ENCODE peak calls at places on chromosomes 16 and 17, in seven cellular contexts. U is IMR-90; X is effector CD4-positive, alpha-beta T cell; D is GM20000; L is endothelial cell; T is stimulated activated CD8-positive, alpha-beta memory T cell treated with anti-CD3 and anti-CD28 coated beads, Interleukin-12 subunit alpha, Interleukin-12 subunit beta, amount 100 ng/mL, for 4 hours; F is prostate gland. V is an unnamed sample.

GRCh38 chr16:82092711-82093110 is 57.7 kb downstream of the HSD17B2 start:
- DNase-seq in U (peak; percentile 4), X (no peak), D (no peak), L (no peak), T (no peak), F (no peak), V (no peak)

GRCh38 chr17:41067281-41067680 is 1.6 kb upstream of the KRTAP2-4 start:
- DNase-seq in U (peak; percentile 73), X (no peak), D (no peak), L (no peak), T (no peak), F (no peak), V (no peak)

GRCh38 chr16:84514874-84515835 is 10.7 kb upstream of the MEAK7 start:
- DNase-seq in U (no peak), X (peak; percentile 74), D (peak; percentile 85), L (no peak), T (peak; percentile 63), F (no peak), V (no peak)

GRCh38 chr17:2179615-2180295 is 123.8 kb downstream of the SMG6 start:
- DNase-seq in U (peak; percentile 98), X (no peak), D (no peak), L (no peak), T (no peak), F (peak; percentile 51), V (peak; percentile 92)

GRCh38 chr16:81778861-81779539 is at the start of gene PLCG2:
- DNase-seq in U (no peak), X (peak; percentile 23), D (peak; percentile 96), L (peak; percentile 76), T (peak; percentile 69), F (peak; percentile 74), V (peak; percentile 25)

GRCh38 chr17:4710693-4711634 is 532 bp downstream of the ARRB2 start:
- DNase-seq in U (no peak), X (peak; percentile 32), D (peak; percentile 44), L (no peak), T (peak; percentile 28), F (no peak), V (no peak)

GRCh38 chr16:4314532-4315184 is 1.2 kb upstream of the GLIS2 start:
- DNase-seq in U (peak; percentile 56), X (no peak), D (no peak), L (no peak), T (no peak), F (no peak), V (peak; percentile 75)

GRCh38 chr16:1194665-1195392 is 30.2 kb downstream of the TPSG1 start:
- DNase-seq in U (no peak), X (no peak), D (peak; percentile 76), L (peak; percentile 51), T (no peak), F (no peak), V (no peak)

GRCh38 chr17:49994085-49995054 is 654 bp downstream of the DLX3 start:
- DNase-seq in U (no peak), X (no peak), D (no peak), L (no peak), T (no peak), F (no peak), V (no peak)

GRCh38 chr16:1416521-1416941 is 2.0 kb upstream of the UNKL start:
- DNase-seq in U (no peak), X (no peak), D (no peak), L (no peak), T (no peak), F (no peak), V (no peak)

GRCh38 chr16:2224183-2224486 is 744 bp downstream of the E4F1 start:
- DNase-seq in U (peak; percentile 42), X (no peak), D (no peak), L (no peak), T (no peak), F (no peak), V (no peak)

GRCh38 chr17:45672301-45672700 is 111.8 kb upstream of the CRHR1 start:
- DNase-seq in U (no peak), X (no peak), D (no peak), L (no peak), T (no peak), F (no peak), V (no peak)

GRCh38 chr16:83802135-83802534 is 5.6 kb upstream of the HSBP1 start:
- DNase-seq in U (peak; percentile 81), X (no peak), D (no peak), L (no peak), T (no peak), F (peak; percentile 69), V (peak; percentile 89)

GRCh38 chr17:77419095-77419494 is 278.3 kb downstream of the SEC14L1 start:
- DNase-seq in U (no peak), X (no peak), D (no peak), L (no peak), T (no peak), F (no peak), V (no peak)

GRCh38 chr16:75260856-75261589 is 9.6 kb upstream of the BCAR1 start:
- DNase-seq in U (no peak), X (no peak), D (no peak), L (no peak), T (no peak), F (no peak), V (no peak)

GRCh38 chr16:89410794-89411309 is 79.5 kb downstream of the ANKRD11 start:
- DNase-seq in U (peak; percentile 86), X (no peak), D (no peak), L (no peak), T (no peak), F (peak; percentile 91), V (peak; percentile 53)

GRCh38 chr17:69061901-69062556 is 1.3 kb upstream of the ABCA9 start:
- DNase-seq in U (no peak), X (no peak), D (no peak), L (no peak), T (no peak), F (no peak), V (no peak)

GRCh38 chr16:78291642-78292041 is 192.2 kb downstream of the WWOX start:
- DNase-seq in U (no peak), X (no peak), D (no peak), L (no peak), T (no peak), F (no peak), V (no peak)

GRCh38 chr17:80252871-80253270 is 7.8 kb upstream of the RNF213 start:
- DNase-seq in U (no peak), X (peak; percentile 80), D (peak; percentile 82), L (peak; percentile 64), T (peak; percentile 77), F (peak; percentile 71), V (no peak)

GRCh38 chr17:66373944-66374817 is 71.8 kb downstream of the PRKCA start:
- DNase-seq in U (no peak), X (peak; percentile 39), D (no peak), L (no peak), T (peak; percentile 7), F (no peak), V (peak; percentile 66)

GRCh38 chr16:58426095-58426494 is 33.8 kb downstream of the GINS3 start:
- DNase-seq in U (no peak), X (no peak), D (peak; percentile 45), L (no peak), T (peak; percentile 3), F (no peak), V (no peak)

GRCh38 chr17:69188064-69188463 is 40.6 kb downstream of the ABCA10 start:
- DNase-seq in U (no peak), X (no peak), D (no peak), L (no peak), T (no peak), F (no peak), V (no peak)

GRCh38 chr16:1645914-1646525 is 32.1 kb upstream of the JPT2 start:
- DNase-seq in U (peak; percentile 47), X (no peak), D (no peak), L (no peak), T (peak; percentile 13), F (peak; percentile 77), V (peak; percentile 73)

V was measured in mesenchymal stem cell.